ENCODE peak calls at places on chromosomes 3 and 15, in nine cellular contexts. One of them, this sample, is unnamed.

GRCh38 chr3:177337548-177338331 is 140.5 kb upstream of the TBL1XR1 start:
- DNase-seq in cardiac fibroblast: peak
- DNase-seq in brain microvascular endothelial cell: peak
- DNase-seq in ovary: no peak
- DNase-seq in IMR-90: peak
- DNase-seq in BJ: no peak
- DNase-seq in adrenal gland: peak
- DNase-seq in choroid plexus epithelial cell: peak
- DNase-seq in CD8-positive, alpha-beta T cell: peak
- DNase-seq in this sample: no peak

GRCh38 chr3:39412668-39413260 is 6.2 kb downstream of the RPSA start:
- DNase-seq in cardiac fibroblast: no peak
- DNase-seq in brain microvascular endothelial cell: no peak
- DNase-seq in ovary: no peak
- DNase-seq in IMR-90: no peak
- DNase-seq in BJ: no peak
- DNase-seq in adrenal gland: no peak
- DNase-seq in choroid plexus epithelial cell: no peak
- DNase-seq in CD8-positive, alpha-beta T cell: no peak
- DNase-seq in this sample: no peak

GRCh38 chr3:63462732-63463131 is 184.6 kb downstream of the SYNPR start:
- DNase-seq in cardiac fibroblast: no peak
- DNase-seq in brain microvascular endothelial cell: no peak
- DNase-seq in ovary: no peak
- DNase-seq in IMR-90: no peak
- DNase-seq in BJ: no peak
- DNase-seq in adrenal gland: no peak
- DNase-seq in choroid plexus epithelial cell: no peak
- DNase-seq in CD8-positive, alpha-beta T cell: no peak
- DNase-seq in this sample: no peak

GRCh38 chr3:17032407-17033034 is 147.8 kb downstream of the PLCL2 start:
- DNase-seq in cardiac fibroblast: peak
- DNase-seq in brain microvascular endothelial cell: peak
- DNase-seq in ovary: no peak
- DNase-seq in IMR-90: peak
- DNase-seq in BJ: no peak
- DNase-seq in adrenal gland: no peak
- DNase-seq in choroid plexus epithelial cell: peak
- DNase-seq in CD8-positive, alpha-beta T cell: no peak
- DNase-seq in this sample: no peak

GRCh38 chr15:58770519-58770856 is 614 bp upstream of the MINDY2 start:
- DNase-seq in cardiac fibroblast: peak
- DNase-seq in brain microvascular endothelial cell: peak
- DNase-seq in ovary: no peak
- DNase-seq in IMR-90: peak
- DNase-seq in BJ: no peak
- DNase-seq in adrenal gland: peak
- DNase-seq in choroid plexus epithelial cell: peak
- DNase-seq in CD8-positive, alpha-beta T cell: no peak
- DNase-seq in this sample: peak

GRCh38 chr3:156602424-156602823 is 47.5 kb upstream of the SSR3 start:
- DNase-seq in cardiac fibroblast: no peak
- DNase-seq in brain microvascular endothelial cell: no peak
- DNase-seq in ovary: no peak
- DNase-seq in IMR-90: no peak
- DNase-seq in BJ: no peak
- DNase-seq in adrenal gland: no peak
- DNase-seq in choroid plexus epithelial cell: peak
- DNase-seq in CD8-positive, alpha-beta T cell: no peak
- DNase-seq in this sample: no peak

GRCh38 chr3:136753112-136753939 is 1.1 kb upstream of the STAG1 start:
- DNase-seq in cardiac fibroblast: no peak
- DNase-seq in brain microvascular endothelial cell: no peak
- DNase-seq in ovary: no peak
- DNase-seq in IMR-90: no peak
- DNase-seq in BJ: no peak
- DNase-seq in adrenal gland: no peak
- DNase-seq in choroid plexus epithelial cell: peak
- DNase-seq in CD8-positive, alpha-beta T cell: no peak
- DNase-seq in this sample: no peak

GRCh38 chr3:10322355-10322715 is 1.4 kb upstream of the SEC13 start:
- DNase-seq in cardiac fibroblast: no peak
- DNase-seq in brain microvascular endothelial cell: no peak
- DNase-seq in ovary: no peak
- DNase-seq in IMR-90: no peak
- DNase-seq in BJ: no peak
- DNase-seq in adrenal gland: no peak
- DNase-seq in choroid plexus epithelial cell: peak
- DNase-seq in CD8-positive, alpha-beta T cell: no peak
- DNase-seq in this sample: no peak

GRCh38 chr3:181756645-181757044 is 44.9 kb downstream of the SOX2 start:
- DNase-seq in cardiac fibroblast: no peak
- DNase-seq in brain microvascular endothelial cell: no peak
- DNase-seq in ovary: no peak
- DNase-seq in IMR-90: no peak
- DNase-seq in BJ: no peak
- DNase-seq in adrenal gland: no peak
- DNase-seq in choroid plexus epithelial cell: no peak
- DNase-seq in CD8-positive, alpha-beta T cell: no peak
- DNase-seq in this sample: no peak

GRCh38 chr3:164194842-164195241 is 883.5 kb downstream of the SI start:
- DNase-seq in cardiac fibroblast: no peak
- DNase-seq in brain microvascular endothelial cell: no peak
- DNase-seq in ovary: no peak
- DNase-seq in IMR-90: no peak
- DNase-seq in BJ: no peak
- DNase-seq in adrenal gland: no peak
- DNase-seq in choroid plexus epithelial cell: no peak
- DNase-seq in CD8-positive, alpha-beta T cell: no peak
- DNase-seq in this sample: no peak

GRCh38 chr15:100919481-100920405 is 586 bp downstream of the LRRK1 start:
- DNase-seq in cardiac fibroblast: peak
- DNase-seq in brain microvascular endothelial cell: no peak
- DNase-seq in ovary: peak
- DNase-seq in IMR-90: peak
- DNase-seq in BJ: no peak
- DNase-seq in adrenal gland: no peak
- DNase-seq in choroid plexus epithelial cell: peak
- DNase-seq in CD8-positive, alpha-beta T cell: no peak
- DNase-seq in this sample: no peak

GRCh38 chr3:73602171-73602570 is 22.6 kb downstream of the PDZRN3 start:
- DNase-seq in cardiac fibroblast: peak
- DNase-seq in brain microvascular endothelial cell: peak
- DNase-seq in ovary: no peak
- DNase-seq in IMR-90: peak
- DNase-seq in BJ: peak
- DNase-seq in adrenal gland: no peak
- DNase-seq in choroid plexus epithelial cell: peak
- DNase-seq in CD8-positive, alpha-beta T cell: no peak
- DNase-seq in this sample: peak

GRCh38 chr3:59820352-59820934 is 770.6 kb upstream of the CFAP20DC start:
- DNase-seq in cardiac fibroblast: no peak
- DNase-seq in brain microvascular endothelial cell: peak
- DNase-seq in ovary: no peak
- DNase-seq in IMR-90: peak
- DNase-seq in BJ: no peak
- DNase-seq in adrenal gland: no peak
- DNase-seq in choroid plexus epithelial cell: peak
- DNase-seq in CD8-positive, alpha-beta T cell: no peak
- DNase-seq in this sample: no peak

GRCh38 chr3:104436536-104436935 is 930.2 kb upstream of the ALCAM start:
- DNase-seq in cardiac fibroblast: no peak
- DNase-seq in brain microvascular endothelial cell: no peak
- DNase-seq in ovary: no peak
- DNase-seq in IMR-90: no peak
- DNase-seq in BJ: no peak
- DNase-seq in adrenal gland: no peak
- DNase-seq in choroid plexus epithelial cell: no peak
- DNase-seq in CD8-positive, alpha-beta T cell: no peak
- DNase-seq in this sample: no peak

GRCh38 chr3:100047455-100048141 is 66.7 kb downstream of the FILIP1L start:
- DNase-seq in cardiac fibroblast: peak
- DNase-seq in brain microvascular endothelial cell: peak
- DNase-seq in ovary: no peak
- DNase-seq in IMR-90: peak
- DNase-seq in BJ: peak
- DNase-seq in adrenal gland: no peak
- DNase-seq in choroid plexus epithelial cell: peak
- DNase-seq in CD8-positive, alpha-beta T cell: no peak
- DNase-seq in this sample: peak

GRCh38 chr15:79858469-79858868 is 38.3 kb downstream of the MTHFS start:
- DNase-seq in cardiac fibroblast: peak
- DNase-seq in brain microvascular endothelial cell: no peak
- DNase-seq in ovary: no peak
- DNase-seq in IMR-90: no peak
- DNase-seq in BJ: no peak
- DNase-seq in adrenal gland: no peak
- DNase-seq in choroid plexus epithelial cell: peak
- DNase-seq in CD8-positive, alpha-beta T cell: no peak
- DNase-seq in this sample: no peak
- TF ChIP-seq CTCF in cardiac fibroblast: no peak
- TF ChIP-seq CTCF in brain microvascular endothelial cell: no peak
- TF ChIP-seq CTCF in ovary: no peak
- TF ChIP-seq CTCF in IMR-90: peak
- TF ChIP-seq CTCF in BJ: peak
- TF ChIP-seq CTCF in adrenal gland: no peak
- TF ChIP-seq CTCF in choroid plexus epithelial cell: peak
- TF ChIP-seq CTCF in CD8-positive, alpha-beta T cell: no peak
- TF ChIP-seq CTCF in this sample: no peak

DNA sequence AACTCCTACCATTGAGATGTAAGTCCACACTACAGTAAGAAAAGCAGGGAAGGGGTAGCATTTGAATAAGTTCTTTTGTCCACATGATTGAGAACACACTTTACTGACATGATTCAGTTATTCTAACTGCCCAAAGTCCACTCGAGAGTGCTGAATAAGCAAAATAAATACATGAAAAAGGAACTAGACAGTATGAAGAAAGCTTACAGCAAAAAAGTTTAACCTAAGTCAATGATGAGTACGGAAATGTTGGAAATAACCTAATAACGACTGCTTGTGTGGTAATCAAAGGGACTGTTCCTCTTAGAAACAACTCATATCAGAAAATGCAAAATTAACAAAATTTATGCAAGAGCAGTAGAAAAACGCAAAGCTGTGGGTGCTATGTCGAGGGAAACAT is 36.6 kb downstream of the DMXL2 start:
- DNase-seq in cardiac fibroblast: no peak
- DNase-seq in brain microvascular endothelial cell: no peak
- DNase-seq in ovary: no peak
- DNase-seq in IMR-90: no peak
- DNase-seq in BJ: no peak
- DNase-seq in adrenal gland: no peak
- DNase-seq in choroid plexus epithelial cell: no peak
- DNase-seq in CD8-positive, alpha-beta T cell: no peak
- DNase-seq in this sample: no peak
- H3K4me3 ChIP-seq in cardiac fibroblast: no peak
- H3K4me3 ChIP-seq in brain microvascular endothelial cell: no peak
- H3K4me3 ChIP-seq in ovary: no peak
- H3K4me3 ChIP-seq in IMR-90: no peak
- H3K4me3 ChIP-seq in BJ: no peak
- H3K4me3 ChIP-seq in adrenal gland: no peak
- H3K4me3 ChIP-seq in choroid plexus epithelial cell: no peak
- H3K4me3 ChIP-seq in CD8-positive, alpha-beta T cell: no peak
- H3K4me3 ChIP-seq in this sample: no peak

DNA sequence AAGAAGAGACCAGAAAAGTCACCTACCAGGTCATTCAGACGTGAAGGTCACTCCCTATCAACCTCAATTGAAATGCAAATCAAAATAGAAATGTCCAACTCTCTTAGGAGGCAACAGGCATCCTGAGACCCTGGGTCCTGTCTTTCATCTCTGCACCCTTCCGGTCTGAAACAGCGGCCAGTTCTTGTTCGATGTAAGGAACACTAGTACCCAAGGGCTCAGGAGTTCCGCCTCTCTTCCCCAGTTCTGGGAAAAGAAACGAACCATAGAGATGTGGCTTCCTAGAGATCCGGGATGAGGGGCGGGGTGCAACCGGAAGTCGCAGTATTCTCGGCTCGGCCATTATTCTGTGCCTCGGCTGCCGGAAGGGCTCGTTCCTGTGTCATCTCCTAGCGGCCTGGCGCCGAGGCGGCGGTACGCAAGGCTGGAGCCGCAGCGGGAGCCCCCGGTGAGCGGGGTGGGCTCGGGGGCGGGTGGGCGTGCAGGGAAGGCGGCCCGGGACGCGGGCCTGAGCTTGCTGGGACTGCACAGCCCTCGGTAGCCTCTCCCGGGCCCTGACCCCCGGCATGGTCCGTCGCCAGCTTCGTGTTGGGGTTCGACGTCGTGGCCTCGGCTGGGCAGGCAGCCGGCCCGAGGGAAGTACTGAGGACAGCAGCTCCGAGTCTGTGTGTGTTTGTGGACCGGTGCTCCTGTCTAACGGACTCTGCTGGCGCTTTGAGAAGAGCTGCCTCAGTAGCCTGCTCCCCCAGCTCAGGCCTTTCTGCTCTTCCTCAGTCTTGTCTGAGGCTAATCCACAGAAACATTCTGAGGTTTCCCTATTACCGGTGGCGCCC is at the start of gene ZNF197:
- DNase-seq in cardiac fibroblast: peak
- DNase-seq in brain microvascular endothelial cell: peak
- DNase-seq in ovary: peak
- DNase-seq in IMR-90: peak
- DNase-seq in BJ: peak
- DNase-seq in adrenal gland: peak
- DNase-seq in choroid plexus epithelial cell: peak
- DNase-seq in CD8-positive, alpha-beta T cell: peak
- DNase-seq in this sample: peak
- TF ChIP-seq CTCF in cardiac fibroblast: no peak
- TF ChIP-seq CTCF in brain microvascular endothelial cell: peak
- TF ChIP-seq CTCF in ovary: no peak
- TF ChIP-seq CTCF in IMR-90: peak
- TF ChIP-seq CTCF in BJ: no peak
- TF ChIP-seq CTCF in adrenal gland: no peak
- TF ChIP-seq CTCF in choroid plexus epithelial cell: peak
- TF ChIP-seq CTCF in CD8-positive, alpha-beta T cell: no peak
- TF ChIP-seq CTCF in this sample: no peak

GRCh38 chr15:87633471-87633870 is 623.1 kb downstream of the NTRK3 start:
- DNase-seq in cardiac fibroblast: no peak
- DNase-seq in brain microvascular endothelial cell: no peak
- DNase-seq in ovary: no peak
- DNase-seq in IMR-90: no peak
- DNase-seq in BJ: no peak
- DNase-seq in adrenal gland: no peak
- DNase-seq in choroid plexus epithelial cell: no peak
- DNase-seq in CD8-positive, alpha-beta T cell: no peak
- DNase-seq in this sample: no peak
- H3K4me3 ChIP-seq in cardiac fibroblast: no peak
- H3K4me3 ChIP-seq in brain microvascular endothelial cell: no peak
- H3K4me3 ChIP-seq in ovary: no peak
- H3K4me3 ChIP-seq in IMR-90: no peak
- H3K4me3 ChIP-seq in BJ: no peak
- H3K4me3 ChIP-seq in adrenal gland: no peak
- H3K4me3 ChIP-seq in choroid plexus epithelial cell: no peak
- H3K4me3 ChIP-seq in CD8-positive, alpha-beta T cell: no peak
- H3K4me3 ChIP-seq in this sample: no peak

GRCh38 chr15:55799287-55800212 is 56.6 kb upstream of the PRTG start:
- DNase-seq in cardiac fibroblast: peak
- DNase-seq in brain microvascular endothelial cell: peak
- DNase-seq in ovary: peak
- DNase-seq in IMR-90: peak
- DNase-seq in BJ: no peak
- DNase-seq in adrenal gland: peak
- DNase-seq in choroid plexus epithelial cell: peak
- DNase-seq in CD8-positive, alpha-beta T cell: no peak
- DNase-seq in this sample: no peak
- TF ChIP-seq CTCF in cardiac fibroblast: peak
- TF ChIP-seq CTCF in brain microvascular endothelial cell: peak
- TF ChIP-seq CTCF in ovary: no peak
- TF ChIP-seq CTCF in IMR-90: peak
- TF ChIP-seq CTCF in BJ: peak
- TF ChIP-seq CTCF in adrenal gland: peak
- TF ChIP-seq CTCF in choroid plexus epithelial cell: peak
- TF ChIP-seq CTCF in CD8-positive, alpha-beta T cell: no peak
- TF ChIP-seq CTCF in this sample: peak

GRCh38 chr3:61848885-61849284 is 287.5 kb downstream of the PTPRG start:
- DNase-seq in cardiac fibroblast: peak
- DNase-seq in brain microvascular endothelial cell: no peak
- DNase-seq in ovary: no peak
- DNase-seq in IMR-90: peak
- DNase-seq in BJ: peak
- DNase-seq in adrenal gland: no peak
- DNase-seq in choroid plexus epithelial cell: peak
- DNase-seq in CD8-positive, alpha-beta T cell: no peak
- DNase-seq in this sample: peak
- H3K4me3 ChIP-seq in cardiac fibroblast: no peak
- H3K4me3 ChIP-seq in brain microvascular endothelial cell: no peak
- H3K4me3 ChIP-seq in ovary: no peak
- H3K4me3 ChIP-seq in IMR-90: no peak
- H3K4me3 ChIP-seq in BJ: no peak
- H3K4me3 ChIP-seq in adrenal gland: no peak
- H3K4me3 ChIP-seq in choroid plexus epithelial cell: no peak
- H3K4me3 ChIP-seq in CD8-positive, alpha-beta T cell: no peak
- H3K4me3 ChIP-seq in this sample: no peak